ENCODE peak calls at places on chromosomes 2 and 18, in five cellular contexts. One of them, this sample, is unnamed. For H3K4me1, the result is how much of the 10 kb centered on the place peaks cover.

GRCh38 chr2:64770137-64770780 is 116.5 kb upstream of the SERTAD2 start:
- DNase-seq in ovary: no peak
- DNase-seq in breast epithelium: no peak
- DNase-seq in Peyer's patch: no peak
- DNase-seq in HCT116: no peak
- DNase-seq in this sample: no peak

GRCh38 chr2:102055346-102055975 is 63.7 kb downstream of the IL1R2 start:
- DNase-seq in breast epithelium: no peak
- DNase-seq in Peyer's patch: no peak
- DNase-seq in ovary: no peak
- DNase-seq in HCT116: no peak
- DNase-seq in this sample: peak

GRCh38 chr18:11175266-11175947 is 26.0 kb upstream of the PIEZO2 start:
- DNase-seq in Peyer's patch: no peak
- DNase-seq in ovary: no peak
- DNase-seq in HCT116: no peak
- DNase-seq in breast epithelium: no peak
- DNase-seq in this sample: no peak

GRCh38 chr2:113173563-113174368 is at the start of gene PSD4:
- DNase-seq in breast epithelium: peak
- DNase-seq in ovary: no peak
- DNase-seq in Peyer's patch: peak
- DNase-seq in HCT116: no peak
- DNase-seq in this sample: no peak

GRCh38 chr2:209629622-209630021 is 142.0 kb upstream of the UNC80 start:
- DNase-seq in HCT116: no peak
- DNase-seq in Peyer's patch: no peak
- DNase-seq in breast epithelium: no peak
- DNase-seq in ovary: no peak
- DNase-seq in this sample: no peak

GRCh38 chr2:105768961-105769452 is 24.3 kb downstream of the NCK2 start:
- DNase-seq in Peyer's patch: no peak
- DNase-seq in ovary: no peak
- DNase-seq in HCT116: no peak
- DNase-seq in breast epithelium: no peak
- DNase-seq in this sample: no peak

GRCh38 chr2:122129399-122129798 is 373.9 kb downstream of the TSN start:
- DNase-seq in HCT116: no peak
- DNase-seq in Peyer's patch: no peak
- DNase-seq in ovary: no peak
- DNase-seq in breast epithelium: no peak
- DNase-seq in this sample: no peak

GRCh38 chr2:148529745-148530144 is 114.8 kb upstream of the EPC2 start:
- DNase-seq in Peyer's patch: no peak
- DNase-seq in breast epithelium: no peak
- DNase-seq in ovary: no peak
- DNase-seq in HCT116: no peak
- DNase-seq in this sample: no peak

GRCh38 chr2:110843496-110843895 is 111.1 kb downstream of the ACOXL start:
- DNase-seq in Peyer's patch: no peak
- DNase-seq in breast epithelium: no peak
- DNase-seq in ovary: no peak
- DNase-seq in HCT116: no peak
- DNase-seq in this sample: no peak

GRCh38 chr2:46657042-46657504 is 177.7 kb downstream of the TMEM247 start:
- DNase-seq in Peyer's patch: no peak
- DNase-seq in HCT116: peak
- DNase-seq in breast epithelium: peak
- DNase-seq in ovary: peak
- DNase-seq in this sample: no peak

GRCh38 chr2:240933048-240933965 is 27.2 kb downstream of the CROCC2 start:
- DNase-seq in ovary: peak
- DNase-seq in Peyer's patch: peak
- DNase-seq in HCT116: no peak
- DNase-seq in breast epithelium: peak
- DNase-seq in this sample: peak

GRCh38 chr2:41705634-41706033 is 342.2 kb upstream of the PKDCC start:
- DNase-seq in breast epithelium: no peak
- DNase-seq in Peyer's patch: no peak
- DNase-seq in HCT116: no peak
- DNase-seq in ovary: no peak
- DNase-seq in this sample: no peak

GRCh38 chr18:57437433-57437781 is 2.2 kb downstream of the ONECUT2 start:
- DNase-seq in HCT116: no peak
- DNase-seq in ovary: no peak
- DNase-seq in Peyer's patch: no peak
- DNase-seq in breast epithelium: no peak
- DNase-seq in this sample: no peak

GRCh38 chr18:57439617-57439975 is 4.4 kb downstream of the ONECUT2 start:
- DNase-seq in breast epithelium: no peak
- DNase-seq in HCT116: no peak
- DNase-seq in ovary: no peak
- DNase-seq in Peyer's patch: no peak
- DNase-seq in this sample: no peak

GRCh38 chr18:57436965-57437333 is 1.8 kb downstream of the ONECUT2 start:
- DNase-seq in Peyer's patch: no peak
- DNase-seq in ovary: no peak
- DNase-seq in HCT116: no peak
- DNase-seq in breast epithelium: no peak
- DNase-seq in this sample: no peak

GRCh38 chr18:57438669-57439616 is 3.8 kb downstream of the ONECUT2 start:
- DNase-seq in Peyer's patch: no peak
- DNase-seq in breast epithelium: no peak
- DNase-seq in HCT116: no peak
- DNase-seq in ovary: no peak
- DNase-seq in this sample: no peak

GRCh38 chr18:57437782-57438668 is 2.9 kb downstream of the ONECUT2 start:
- DNase-seq in Peyer's patch: peak
- DNase-seq in HCT116: peak
- DNase-seq in breast epithelium: no peak
- DNase-seq in ovary: peak
- DNase-seq in this sample: no peak
- H3K4me1 ChIP-seq in Peyer's patch: half or more
- H3K4me1 ChIP-seq in HCT116: under half
- H3K4me1 ChIP-seq in breast epithelium: under half
- H3K4me1 ChIP-seq in ovary: under half
- H3K4me1 ChIP-seq in this sample: half or more

GRCh38 chr18:22193466-22193865 is 24.1 kb downstream of the GATA6 start:
- DNase-seq in Peyer's patch: no peak
- DNase-seq in ovary: peak
- DNase-seq in HCT116: no peak
- DNase-seq in breast epithelium: no peak
- DNase-seq in this sample: no peak
- TF ChIP-seq POLR2A in Peyer's patch: no peak
- TF ChIP-seq POLR2A in ovary: no peak
- TF ChIP-seq POLR2A in HCT116: no peak
- TF ChIP-seq POLR2A in breast epithelium: no peak
- TF ChIP-seq POLR2A in this sample: no peak

DNA sequence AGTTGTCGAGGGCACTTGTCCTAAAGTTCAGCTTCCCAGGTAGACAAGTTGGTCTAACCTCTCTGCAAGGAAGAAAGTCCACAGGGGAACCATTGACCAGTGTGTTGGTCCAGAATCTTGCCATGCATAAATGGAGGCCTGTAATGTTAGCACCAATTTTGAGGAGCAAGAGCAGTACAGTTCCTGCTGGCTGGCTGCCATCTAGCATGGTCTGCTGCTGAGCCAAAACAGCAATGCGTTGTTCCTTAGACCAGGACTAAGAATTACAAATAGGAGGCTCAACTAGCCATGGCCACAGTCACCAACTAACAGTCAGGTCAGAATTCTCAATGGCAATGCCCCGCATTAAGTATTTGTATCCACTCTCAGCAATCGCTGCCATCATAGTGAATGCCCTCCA is 72.8 kb upstream of the WIPF1 start:
- DNase-seq in ovary: no peak
- DNase-seq in Peyer's patch: no peak
- DNase-seq in HCT116: no peak
- DNase-seq in breast epithelium: no peak
- DNase-seq in this sample: no peak
- H3K4me1 ChIP-seq in ovary: under half
- H3K4me1 ChIP-seq in Peyer's patch: under half
- H3K4me1 ChIP-seq in HCT116: under half
- H3K4me1 ChIP-seq in breast epithelium: under half
- H3K4me1 ChIP-seq in this sample: under half

GRCh38 chr18:71047882-71048281 is 759.0 kb downstream of the SOCS6 start:
- DNase-seq in HCT116: no peak
- DNase-seq in breast epithelium: no peak
- DNase-seq in ovary: no peak
- DNase-seq in Peyer's patch: no peak
- DNase-seq in this sample: no peak
- TF ChIP-seq POLR2A in HCT116: no peak
- TF ChIP-seq POLR2A in breast epithelium: no peak
- TF ChIP-seq POLR2A in ovary: no peak
- TF ChIP-seq POLR2A in Peyer's patch: no peak
- TF ChIP-seq POLR2A in this sample: no peak

GRCh38 chr2:189178726-189179606 is 595 bp downstream of the COL5A2 start:
- DNase-seq in HCT116: no peak
- DNase-seq in ovary: no peak
- DNase-seq in breast epithelium: no peak
- DNase-seq in Peyer's patch: no peak
- DNase-seq in this sample: no peak

GRCh38 chr2:189179607-189179979 is at the start of gene COL5A2:
- DNase-seq in Peyer's patch: no peak
- DNase-seq in ovary: peak
- DNase-seq in breast epithelium: peak
- DNase-seq in HCT116: no peak
- DNase-seq in this sample: peak

GRCh38 chr2:189177441-189177840 is 2.1 kb downstream of the COL5A2 start:
- DNase-seq in breast epithelium: no peak
- DNase-seq in HCT116: no peak
- DNase-seq in Peyer's patch: no peak
- DNase-seq in ovary: no peak
- DNase-seq in this sample: no peak

GRCh38 chr2:189175869-189176431 is 3.6 kb downstream of the COL5A2 start:
- DNase-seq in breast epithelium: no peak
- DNase-seq in ovary: no peak
- DNase-seq in Peyer's patch: no peak
- DNase-seq in HCT116: no peak
- DNase-seq in this sample: no peak

GRCh38 chr2:189178007-189178406 is 1.6 kb downstream of the COL5A2 start:
- DNase-seq in Peyer's patch: no peak
- DNase-seq in HCT116: no peak
- DNase-seq in breast epithelium: no peak
- DNase-seq in ovary: no peak
- DNase-seq in this sample: no peak
- H3K4me1 ChIP-seq in Peyer's patch: under half
- H3K4me1 ChIP-seq in HCT116: under half
- H3K4me1 ChIP-seq in breast epithelium: under half
- H3K4me1 ChIP-seq in ovary: under half
- H3K4me1 ChIP-seq in this sample: under half

GRCh38 chr2:83573060-83573459 is 886.0 kb downstream of the SUCLG1 start:
- DNase-seq in breast epithelium: no peak
- DNase-seq in Peyer's patch: no peak
- DNase-seq in ovary: no peak
- DNase-seq in HCT116: no peak
- DNase-seq in this sample: no peak
- TF ChIP-seq POLR2A in breast epithelium: no peak
- TF ChIP-seq POLR2A in Peyer's patch: no peak
- TF ChIP-seq POLR2A in ovary: no peak
- TF ChIP-seq POLR2A in HCT116: no peak
- TF ChIP-seq POLR2A in this sample: no peak

This sample was measured in suprapubic skin.